ENCODE peak calls at places on chromosomes 4 and X, in eight cellular contexts. U is WTC11; L is activated CD4-positive, alpha-beta T cell treated with anti-CD3 and anti-CD28 coated beads for 24 hours; A is activated CD8-positive, alpha-beta memory T cell treated with anti-CD3 and anti-CD28 coated beads for 48 hours; I is globus pallidus; X is hypothalamus; H is NCI-H510A treated with DMSO at 0.1 percent for 48 hours; M is GM06990. E is an unnamed sample.
A peak's percentile ranks its signal among the peaks of the same experiment; 100 is the strongest.

GRCh38 chrX:33138677-33139249 is 72.6 kb downstream of the DMD start:
- DNase-seq in U (no peak), L (no peak), A (no peak), I (no peak), X (no peak), H (no peak), M (no peak), E (no peak)

GRCh38 chrX:148572332-148572731 is 71.9 kb downstream of the AFF2 start:
- DNase-seq in U (no peak), L (no peak), A (no peak), I (no peak), X (no peak), H (no peak), M (no peak), E (no peak)

GRCh38 chr4:85953651-85954018 is 406.2 kb downstream of the MAPK10 start:
- DNase-seq in U (no peak), L (no peak), A (no peak), I (no peak), X (no peak), H (no peak), M (no peak), E (no peak)

GRCh38 chrX:93874554-93874953 is 200.5 kb downstream of the FAM133A start:
- DNase-seq in U (peak; percentile 31), L (no peak), A (no peak), I (peak; percentile 14), X (no peak), H (peak; percentile 5), M (no peak), E (no peak)

GRCh38 chr4:7166286-7166685 is 26.1 kb upstream of the SORCS2 start:
- DNase-seq in U (no peak), L (no peak), A (no peak), I (no peak), X (no peak), H (no peak), M (no peak), E (no peak)

GRCh38 chr4:79575709-79576479 is 167.9 kb upstream of the GK2 start:
- DNase-seq in U (no peak), L (no peak), A (no peak), I (no peak), X (no peak), H (no peak), M (no peak), E (no peak)

GRCh38 chrX:74133156-74133796 is 170.7 kb upstream of the ZCCHC13 start:
- DNase-seq in U (no peak), L (no peak), A (no peak), I (peak; percentile 54), X (no peak), H (peak; percentile 32), M (peak; percentile 12), E (no peak)

GRCh38 chrX:123873956-123874355 is 14.1 kb downstream of the XIAP start:
- DNase-seq in U (no peak), L (no peak), A (no peak), I (no peak), X (no peak), H (no peak), M (no peak), E (no peak)

GRCh38 chrX:110089656-110090404 is 86.9 kb downstream of the TMEM164 start:
- DNase-seq in U (no peak), L (no peak), A (no peak), I (peak; percentile 33), X (no peak), H (no peak), M (no peak), E (no peak)

GRCh38 chrX:21837056-21837455 is 2.4 kb upstream of the MBTPS2 start:
- DNase-seq in U (no peak), L (no peak), A (no peak), I (peak; percentile 8), X (no peak), H (no peak), M (no peak), E (no peak)

GRCh38 chrX:57286507-57287251 is at the start of gene FAAH2:
- DNase-seq in U (peak; percentile 44), L (peak; percentile 26), A (no peak), I (no peak), X (peak; percentile 1), H (peak; percentile 90), M (peak; percentile 40), E (peak; percentile 25)

GRCh38 chr4:87896020-87896621 is 63.4 kb downstream of the MEPE start:
- DNase-seq in U (no peak), L (no peak), A (peak; percentile 4), I (peak; percentile 44), X (no peak), H (no peak), M (no peak), E (peak; percentile 20)

GRCh38 chr4:186820371-186820990 is 96.8 kb upstream of the FAT1 start:
- DNase-seq in U (no peak), L (no peak), A (no peak), I (no peak), X (no peak), H (no peak), M (no peak), E (no peak)

GRCh38 chrX:51461053-51462050 is 35.0 kb downstream of the NUDT11 start:
- DNase-seq in U (peak; percentile 28), L (no peak), A (no peak), I (peak; percentile 5), X (no peak), H (peak; percentile 0), M (no peak), E (no peak)

GRCh38 chr4:54676062-54676461 is 18.3 kb downstream of the KIT start:
- DNase-seq in U (peak; percentile 39), L (no peak), A (no peak), I (no peak), X (no peak), H (peak; percentile 52), M (no peak), E (no peak)

GRCh38 chr4:58649236-58649635 is 1539.1 kb upstream of the IGFBP7 start:
- DNase-seq in U (no peak), L (no peak), A (no peak), I (no peak), X (no peak), H (no peak), M (no peak), E (no peak)

GRCh38 chr4:183758006-183758734 is 99.1 kb downstream of the TRAPPC11 start:
- DNase-seq in U (peak; percentile 77), L (no peak), A (no peak), I (no peak), X (no peak), H (no peak), M (no peak), E (no peak)

GRCh38 chrX:39427492-39428289 is 626.4 kb downstream of the MID1IP1 start:
- DNase-seq in U (no peak), L (peak; percentile 21), A (no peak), I (no peak), X (no peak), H (no peak), M (no peak), E (no peak)

GRCh38 chrX:154761977-154762528 is 611 bp upstream of the DKC1 start:
- DNase-seq in U (no peak), L (no peak), A (no peak), I (no peak), X (no peak), H (no peak), M (no peak), E (no peak)

GRCh38 chr4:113553082-113553481 is 208.5 kb downstream of the CAMK2D start:
- DNase-seq in U (no peak), L (no peak), A (no peak), I (no peak), X (no peak), H (no peak), M (no peak), E (no peak)

GRCh38 chr4:148263820-148264219 is 178.4 kb downstream of the NR3C2 start:
- DNase-seq in U (no peak), L (no peak), A (no peak), I (no peak), X (no peak), H (no peak), M (no peak), E (no peak)

GRCh38 chr4:82367438-82368097 is 6.2 kb downstream of the HNRNPD start:
- DNase-seq in U (no peak), L (no peak), A (no peak), I (no peak), X (no peak), H (no peak), M (no peak), E (no peak)

GRCh38 chrX:44234116-44234515 is 109.4 kb downstream of the EFHC2 start:
- DNase-seq in U (no peak), L (no peak), A (no peak), I (no peak), X (no peak), H (no peak), M (no peak), E (no peak)

GRCh38 chr4:26858947-26859401 is 1.7 kb upstream of the STIM2 start:
- DNase-seq in U (no peak), L (no peak), A (no peak), I (no peak), X (no peak), H (no peak), M (no peak), E (no peak)

GRCh38 chr4:105895324-105895608 is at the start of gene NPNT:
- DNase-seq in U (no peak), L (no peak), A (no peak), I (no peak), X (peak; percentile 26), H (peak; percentile 60), M (peak; percentile 85), E (no peak)

GRCh38 chr4:10765386-10765785 is 80.8 kb upstream of the CLNK start:
- DNase-seq in U (no peak), L (no peak), A (no peak), I (no peak), X (no peak), H (no peak), M (no peak), E (no peak)

GRCh38 chrX:135389717-135390116 is 32.0 kb upstream of the SMIM10L2A start:
- DNase-seq in U (no peak), L (no peak), A (no peak), I (no peak), X (no peak), H (no peak), M (no peak), E (no peak)

GRCh38 chrX:104205548-104205947 is 39.3 kb downstream of the FAM199X start:
- DNase-seq in U (no peak), L (no peak), A (no peak), I (no peak), X (no peak), H (no peak), M (no peak), E (no peak)

GRCh38 chrX:48022100-48022499 is 15.3 kb downstream of the SPACA5 start:
- DNase-seq in U (no peak), L (no peak), A (no peak), I (no peak), X (no peak), H (no peak), M (no peak), E (no peak)

GRCh38 chr4:1345905-1346780 is 865 bp upstream of the UVSSA start:
- DNase-seq in U (peak; percentile 63), L (peak; percentile 25), A (no peak), I (peak; percentile 38), X (peak; percentile 37), H (no peak), M (no peak), E (peak; percentile 29)

GRCh38 chr4:128571747-128572146 is 237.8 kb upstream of the JADE1 start:
- DNase-seq in U (no peak), L (no peak), A (no peak), I (no peak), X (no peak), H (no peak), M (no peak), E (no peak)

GRCh38 chrX:3699841-3700381 is 13.5 kb downstream of the PRKX start:
- DNase-seq in U (no peak), L (no peak), A (no peak), I (no peak), X (no peak), H (no peak), M (no peak), E (no peak)

GRCh38 chr4:6418193-6418755 is 54.1 kb downstream of the PPP2R2C start:
- DNase-seq in U (no peak), L (no peak), A (no peak), I (no peak), X (no peak), H (no peak), M (no peak), E (no peak)

E was measured in stimulated activated CD4-positive, alpha-beta T cell treated with anti-CD3 and anti-CD28 coated beads, Interleukin-12 subunit alpha, Interleukin-12 subunit beta, amount 100 ng/mL, for 24 hours.